ENCODE peak calls at places on chromosome 13, in eight cellular contexts. One of them, this sample, is unnamed.

GRCh38 chr13:49421391-49421790 is 22.5 kb downstream of the CAB39L start:
- DNase-seq in brain pericyte: no peak
- DNase-seq in T-helper 9 cell: no peak
- DNase-seq in NCI-H2227 treated with DMSO at 0.1 percent for 48 hours: no peak
- DNase-seq in glutamatergic neuron: no peak
- DNase-seq in BJ: no peak
- DNase-seq in iPS-NIHi11: peak
- DNase-seq in lower lobe of right lung: no peak
- DNase-seq in this sample: peak

GRCh38 chr13:34733720-34734119 is 208.3 kb upstream of the NBEA start:
- DNase-seq in iPS-NIHi11: no peak
- DNase-seq in T-helper 9 cell: no peak
- DNase-seq in lower lobe of right lung: no peak
- DNase-seq in glutamatergic neuron: no peak
- DNase-seq in brain pericyte: no peak
- DNase-seq in BJ: no peak
- DNase-seq in NCI-H2227 treated with DMSO at 0.1 percent for 48 hours: no peak
- DNase-seq in this sample: no peak

GRCh38 chr13:39881887-39882286 is 226.4 kb downstream of the COG6 start:
- DNase-seq in brain pericyte: no peak
- DNase-seq in NCI-H2227 treated with DMSO at 0.1 percent for 48 hours: no peak
- DNase-seq in iPS-NIHi11: no peak
- DNase-seq in lower lobe of right lung: no peak
- DNase-seq in BJ: no peak
- DNase-seq in T-helper 9 cell: no peak
- DNase-seq in glutamatergic neuron: no peak
- DNase-seq in this sample: no peak

GRCh38 chr13:44236370-44236769 is 137.3 kb upstream of the SERP2 start:
- DNase-seq in BJ: no peak
- DNase-seq in glutamatergic neuron: no peak
- DNase-seq in T-helper 9 cell: no peak
- DNase-seq in lower lobe of right lung: no peak
- DNase-seq in brain pericyte: no peak
- DNase-seq in iPS-NIHi11: no peak
- DNase-seq in NCI-H2227 treated with DMSO at 0.1 percent for 48 hours: no peak
- DNase-seq in this sample: no peak

GRCh38 chr13:73832203-73832602 is 302.0 kb downstream of the KLF12 start:
- DNase-seq in glutamatergic neuron: no peak
- DNase-seq in BJ: no peak
- DNase-seq in brain pericyte: no peak
- DNase-seq in iPS-NIHi11: no peak
- DNase-seq in T-helper 9 cell: no peak
- DNase-seq in NCI-H2227 treated with DMSO at 0.1 percent for 48 hours: no peak
- DNase-seq in lower lobe of right lung: no peak
- DNase-seq in this sample: no peak

GRCh38 chr13:50989476-50989875 is 79.9 kb downstream of the RNASEH2B start:
- DNase-seq in T-helper 9 cell: no peak
- DNase-seq in BJ: no peak
- DNase-seq in lower lobe of right lung: no peak
- DNase-seq in NCI-H2227 treated with DMSO at 0.1 percent for 48 hours: peak
- DNase-seq in glutamatergic neuron: no peak
- DNase-seq in iPS-NIHi11: peak
- DNase-seq in brain pericyte: no peak
- DNase-seq in this sample: no peak

GRCh38 chr13:106569233-106570095 is 1.5 kb upstream of the ARGLU1 start:
- DNase-seq in T-helper 9 cell: no peak
- DNase-seq in lower lobe of right lung: no peak
- DNase-seq in NCI-H2227 treated with DMSO at 0.1 percent for 48 hours: no peak
- DNase-seq in glutamatergic neuron: no peak
- DNase-seq in BJ: no peak
- DNase-seq in brain pericyte: no peak
- DNase-seq in iPS-NIHi11: no peak
- DNase-seq in this sample: no peak

GRCh38 chr13:28535734-28536133 is 40.8 kb upstream of the FLT1 start:
- DNase-seq in NCI-H2227 treated with DMSO at 0.1 percent for 48 hours: no peak
- DNase-seq in iPS-NIHi11: no peak
- DNase-seq in brain pericyte: no peak
- DNase-seq in BJ: no peak
- DNase-seq in glutamatergic neuron: no peak
- DNase-seq in T-helper 9 cell: no peak
- DNase-seq in lower lobe of right lung: no peak
- DNase-seq in this sample: no peak

GRCh38 chr13:28865312-28865711 is 45.2 kb downstream of the MTUS2 start:
- DNase-seq in brain pericyte: no peak
- DNase-seq in T-helper 9 cell: no peak
- DNase-seq in BJ: no peak
- DNase-seq in NCI-H2227 treated with DMSO at 0.1 percent for 48 hours: no peak
- DNase-seq in glutamatergic neuron: no peak
- DNase-seq in lower lobe of right lung: no peak
- DNase-seq in iPS-NIHi11: no peak
- DNase-seq in this sample: no peak